ENCODE peak calls at places on chromosomes 5 and 9, in six cellular contexts. J is GM10248, D is A549, C is RWPE1, A is DND-41, Q is fibroblast of lung. R is an unnamed sample.

GRCh38 chr5:6449465-6450158 is 953 bp downstream of the UBE2QL1 start:
- DNase-seq in J (no peak), D (no peak), C (no peak), A (no peak), Q (no peak), R (no peak)

GRCh38 chr5:42900734-42901133 is 89.0 kb upstream of the SELENOP start:
- DNase-seq in J (no peak), D (no peak), C (no peak), A (no peak), Q (no peak), R (no peak)

GRCh38 chr9:102405218-102405867 is 589.8 kb upstream of the CYLC2 start:
- DNase-seq in J (no peak), D (no peak), C (no peak), A (no peak), Q (no peak), R (no peak)

GRCh38 chr9:113520109-113520642 is 56.6 kb downstream of the RGS3 start:
- DNase-seq in J (peak), D (peak), C (peak), A (peak), Q (peak), R (peak)

GRCh38 chr5:169801324-169801777 is 164.3 kb downstream of the DOCK2 start:
- DNase-seq in J (no peak), D (peak), C (peak), A (no peak), Q (peak), R (no peak)

GRCh38 chr5:141811287-141812155 is 66.7 kb downstream of the PCDH1 start:
- DNase-seq in J (peak), D (no peak), C (peak), A (peak), Q (no peak), R (peak)

GRCh38 chr9:7097040-7097715 is 339.4 kb downstream of the KDM4C start:
- DNase-seq in J (no peak), D (no peak), C (no peak), A (no peak), Q (no peak), R (no peak)

GRCh38 chr9:123120953-123121352 is 87.5 kb downstream of the GPR21 start:
- DNase-seq in J (no peak), D (no peak), C (no peak), A (no peak), Q (no peak), R (no peak)

GRCh38 chr9:100595391-100596199 is 17.7 kb downstream of the CAVIN4 start:
- DNase-seq in J (peak), D (peak), C (peak), A (peak), Q (peak), R (no peak)

GRCh38 chr5:41875121-41875520 is 4.9 kb upstream of the OXCT1 start:
- DNase-seq in J (no peak), D (no peak), C (no peak), A (no peak), Q (no peak), R (no peak)

GRCh38 chr5:139246394-139246793 is 47.1 kb upstream of the MATR3 start:
- DNase-seq in J (peak), D (no peak), C (peak), A (peak), Q (peak), R (no peak)

DNA sequence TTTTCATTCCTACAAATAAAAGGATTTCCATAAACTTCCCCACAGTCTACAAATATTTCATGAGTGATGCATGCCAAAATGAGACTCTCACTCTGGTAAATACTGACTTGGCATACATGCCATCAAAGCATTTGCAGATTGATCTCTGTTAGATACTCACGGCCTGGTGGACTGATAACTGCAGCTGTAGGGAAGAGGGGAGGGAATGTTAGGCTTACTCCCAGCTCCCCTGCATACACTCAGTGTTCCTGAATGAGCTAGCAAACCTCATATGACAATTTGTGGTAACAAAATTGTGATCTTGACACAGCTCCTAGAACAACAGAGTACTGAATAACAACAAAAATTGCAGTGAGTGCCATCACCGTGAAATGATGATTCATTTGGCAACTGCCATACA is 435.3 kb downstream of the NR2F1-AS1 start:
- DNase-seq in J (no peak), D (no peak), C (no peak), A (no peak), Q (peak), R (no peak)
- TF ChIP-seq CTCF in J (no peak), D (no peak), C (no peak), A (no peak), Q (no peak), R (no peak)

GRCh38 chr5:78361226-78361993 is 993 bp downstream of the SCAMP1 start:
- DNase-seq in J (no peak), D (peak), C (peak), A (peak), Q (peak), R (no peak)
- TF ChIP-seq CTCF in J (no peak), D (peak), C (peak), A (peak), Q (peak), R (peak)

DNA sequence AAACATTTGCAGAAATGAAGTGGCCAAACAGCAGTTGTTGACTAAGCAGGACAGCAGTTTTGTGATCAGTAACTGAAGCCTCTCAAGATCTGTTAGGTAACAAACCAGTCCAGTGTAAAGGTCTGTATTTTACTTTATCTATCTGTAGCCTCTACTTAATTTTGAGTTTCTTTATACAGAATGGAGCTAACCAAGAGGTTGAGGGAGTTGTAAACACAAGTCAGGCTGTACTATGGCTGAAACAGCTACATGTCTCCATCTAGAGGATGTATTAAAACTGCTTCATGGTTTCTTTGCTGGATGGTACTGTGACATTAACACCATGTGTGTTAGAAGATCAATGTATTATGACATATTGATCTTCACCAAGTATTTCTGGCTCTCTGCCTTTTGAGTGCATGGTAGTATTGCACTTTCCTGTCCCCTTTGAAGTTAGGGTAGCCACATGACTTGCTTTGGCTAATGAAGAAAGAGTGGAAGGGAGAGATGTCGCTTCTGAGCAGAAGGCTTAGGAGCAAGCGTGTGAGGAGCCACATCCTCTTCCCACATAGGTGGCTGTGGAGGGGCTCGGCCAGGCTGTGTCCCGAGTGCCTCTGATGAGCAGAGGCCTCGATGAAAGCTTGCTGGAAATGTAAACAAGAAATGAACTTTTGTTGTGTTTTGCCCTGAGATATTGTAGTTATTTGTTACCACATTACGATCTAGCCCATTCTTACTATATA is 105.6 kb upstream of the PCA3 start:
- DNase-seq in J (peak), D (peak), C (peak), A (peak), Q (peak), R (no peak)
- TF ChIP-seq CTCF in J (peak), D (peak), C (peak), A (peak), Q (peak), R (peak)

DNA sequence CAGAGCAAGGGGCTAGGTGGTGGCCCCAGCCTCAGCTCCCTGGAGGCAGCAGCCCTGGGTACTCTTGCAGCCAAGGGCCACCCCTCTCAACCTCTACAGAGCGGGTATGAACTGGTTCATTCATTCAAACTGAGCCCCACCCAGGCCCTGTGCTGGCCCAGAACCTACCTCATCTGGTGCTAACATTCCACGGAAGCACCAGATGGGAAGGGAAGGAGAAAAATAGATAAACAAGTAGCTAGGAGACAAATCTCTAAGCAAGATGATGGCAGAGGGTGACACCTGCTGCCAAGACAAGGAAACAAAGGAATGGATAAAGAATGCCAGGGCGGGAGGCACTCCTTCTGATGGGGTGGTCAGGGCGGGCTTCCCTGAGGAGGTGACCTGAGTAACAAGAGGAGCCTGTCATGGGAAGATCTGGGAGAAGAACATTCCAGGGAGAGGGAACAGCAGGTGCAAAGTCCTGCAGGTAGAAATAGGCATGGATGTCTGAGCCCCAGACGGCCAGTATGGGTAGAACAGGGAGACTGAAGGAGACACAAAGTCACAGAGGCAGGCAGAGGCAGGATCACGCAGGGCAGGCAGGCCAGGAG is 6.1 kb downstream of the ST6GALNAC4 start:
- DNase-seq in J (no peak), D (peak), C (no peak), A (no peak), Q (peak), R (no peak)
- TF ChIP-seq CTCF in J (peak), D (peak), C (no peak), A (peak), Q (no peak), R (no peak)

GRCh38 chr5:35218981-35219380 is 11.3 kb downstream of the PRLR start:
- DNase-seq in J (no peak), D (no peak), C (no peak), A (no peak), Q (no peak), R (no peak)
- TF ChIP-seq CTCF in J (no peak), D (no peak), C (no peak), A (no peak), Q (no peak), R (no peak)

GRCh38 chr9:121861501-121862180 is 210.2 kb downstream of the DAB2IP start:
- DNase-seq in J (peak), D (peak), C (peak), A (no peak), Q (no peak), R (no peak)
- TF ChIP-seq CTCF in J (peak), D (peak), C (no peak), A (peak), Q (peak), R (no peak)

R was measured in natural killer cell.